ENCODE peak calls at places on chromosome 6, in ten cellular contexts. W, F, X, G, J, K, H, Y, S and E are unnamed samples.

GRCh38 chr6:110041149-110041548 is 63.0 kb downstream of the GPR6 start:
- DNase-seq in S (no peak), X (no peak), K (no peak), H (no peak), J (no peak), G (no peak), Y (no peak), W (no peak), F (no peak), E (no peak)

GRCh38 chr6:152054441-152054840 is 247.0 kb downstream of the ESR1 start:
- DNase-seq in H (peak), S (peak), X (peak), K (no peak), G (no peak), Y (peak), F (no peak), W (peak), J (peak), E (no peak)

GRCh38 chr6:31083742-31084354 is 28.5 kb downstream of the C6orf15 start:
- DNase-seq in S (peak), W (peak), H (peak), K (no peak), X (no peak), F (peak), J (no peak), G (no peak), Y (no peak), E (peak)

GRCh38 chr6:125791151-125791819 is 525 bp downstream of the NCOA7 start:
- DNase-seq in J (peak), G (peak), W (peak), F (no peak), X (no peak), K (no peak), Y (peak), H (peak), S (peak), E (peak)

GRCh38 chr6:118752803-118753202 is 101.4 kb upstream of the CEP85L start:
- DNase-seq in W (no peak), Y (no peak), X (no peak), S (no peak), G (no peak), F (no peak), K (no peak), J (no peak), H (no peak), E (no peak)

GRCh38 chr6:56753801-56754200 is 111.1 kb upstream of the DST start:
- DNase-seq in Y (no peak), K (no peak), X (no peak), S (no peak), W (no peak), H (no peak), G (no peak), J (no peak), F (no peak), E (no peak)

GRCh38 chr6:129920103-129920798 is 59.1 kb upstream of the TMEM244 start:
- DNase-seq in F (no peak), Y (peak), K (no peak), H (peak), W (no peak), S (peak), J (no peak), X (no peak), G (no peak), E (peak)

GRCh38 chr6:32195902-32196681 is 3.6 kb upstream of the GPSM3 start:
- DNase-seq in G (peak), W (peak), S (peak), J (peak), F (peak), X (peak), K (peak), Y (peak), H (peak), E (peak)

GRCh38 chr6:140316966-140317365 is 942.5 kb upstream of the CITED2 start:
- DNase-seq in G (no peak), S (no peak), Y (no peak), X (no peak), H (no peak), J (no peak), F (no peak), K (no peak), W (no peak), E (no peak)